ENCODE peak calls at places on chromosome 6, in four cellular contexts. One of them, this sample, is unnamed.

GRCh38 chr6:40251609-40252008 is 317.3 kb upstream of the MOCS1 start:
- DNase-seq in hepatocyte: no peak
- DNase-seq in GM23338: no peak
- DNase-seq in neural progenitor cell: no peak
- DNase-seq in this sample: peak

GRCh38 chr6:90477366-90477765 is 109.5 kb downstream of the MAP3K7 start:
- DNase-seq in hepatocyte: no peak
- DNase-seq in GM23338: no peak
- DNase-seq in neural progenitor cell: no peak
- DNase-seq in this sample: no peak

GRCh38 chr6:57303931-57304681 is 13.3 kb upstream of the PRIM2 start:
- DNase-seq in hepatocyte: no peak
- DNase-seq in GM23338: no peak
- DNase-seq in neural progenitor cell: no peak
- DNase-seq in this sample: no peak

GRCh38 chr6:35728663-35729348 is 8.0 kb upstream of the ARMC12 start:
- DNase-seq in hepatocyte: no peak
- DNase-seq in GM23338: peak
- DNase-seq in neural progenitor cell: no peak
- DNase-seq in this sample: peak

GRCh38 chr6:113686049-113686448 is 171.1 kb upstream of the MARCKS start:
- DNase-seq in hepatocyte: no peak
- DNase-seq in GM23338: no peak
- DNase-seq in neural progenitor cell: no peak
- DNase-seq in this sample: no peak

GRCh38 chr6:27608916-27609883 is 136.3 kb upstream of the ZNF184 start:
- DNase-seq in hepatocyte: peak
- DNase-seq in GM23338: peak
- DNase-seq in neural progenitor cell: peak
- DNase-seq in this sample: peak

GRCh38 chr6:168231393-168231957 is 88.1 kb downstream of the DACT2 start:
- DNase-seq in hepatocyte: no peak
- DNase-seq in GM23338: no peak
- DNase-seq in neural progenitor cell: no peak
- DNase-seq in this sample: no peak

GRCh38 chr6:71248306-71248705 is 40.3 kb upstream of the OGFRL1 start:
- DNase-seq in hepatocyte: peak
- DNase-seq in GM23338: peak
- DNase-seq in neural progenitor cell: no peak
- DNase-seq in this sample: peak

GRCh38 chr6:43120938-43121913 is 45.1 kb downstream of the PTK7 start:
- DNase-seq in hepatocyte: peak
- DNase-seq in GM23338: no peak
- DNase-seq in neural progenitor cell: peak
- DNase-seq in this sample: no peak

DNA sequence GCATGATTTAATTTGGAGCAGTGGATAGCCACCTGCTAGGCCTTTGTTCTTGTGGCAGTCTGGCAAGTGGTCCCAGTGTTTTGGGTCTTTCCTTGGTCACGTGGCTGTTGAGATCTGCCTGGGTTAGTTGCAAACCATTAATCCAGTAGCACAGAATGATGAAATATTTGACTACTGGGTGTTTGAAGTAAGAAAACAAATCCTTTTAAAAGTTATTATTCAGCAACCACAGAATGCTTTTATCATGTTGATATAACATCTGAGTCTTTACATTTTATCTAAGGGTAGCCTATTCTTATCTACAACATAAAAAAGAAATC is 172.9 kb downstream of the CDKAL1 start:
- DNase-seq in hepatocyte: no peak
- DNase-seq in GM23338: no peak
- DNase-seq in neural progenitor cell: no peak
- DNase-seq in this sample: no peak
- TF ChIP-seq EZH2phosphoT487 in hepatocyte: no peak
- TF ChIP-seq EZH2phosphoT487 in GM23338: no peak
- TF ChIP-seq EZH2phosphoT487 in neural progenitor cell: no peak
- TF ChIP-seq EZH2phosphoT487 in this sample: no peak

GRCh38 chr6:20533746-20534294 is 437 bp upstream of the CDKAL1 start:
- DNase-seq in hepatocyte: no peak
- DNase-seq in GM23338: peak
- DNase-seq in neural progenitor cell: no peak
- DNase-seq in this sample: no peak
- TF ChIP-seq EZH2phosphoT487 in hepatocyte: no peak
- TF ChIP-seq EZH2phosphoT487 in GM23338: no peak
- TF ChIP-seq EZH2phosphoT487 in neural progenitor cell: no peak
- TF ChIP-seq EZH2phosphoT487 in this sample: no peak

GRCh38 chr6:75818061-75818855 is 69.2 kb downstream of the MYO6 start:
- DNase-seq in hepatocyte: no peak
- DNase-seq in GM23338: no peak
- DNase-seq in neural progenitor cell: no peak
- DNase-seq in this sample: no peak
- TF ChIP-seq EZH2phosphoT487 in hepatocyte: no peak
- TF ChIP-seq EZH2phosphoT487 in GM23338: no peak
- TF ChIP-seq EZH2phosphoT487 in neural progenitor cell: no peak
- TF ChIP-seq EZH2phosphoT487 in this sample: no peak

DNA sequence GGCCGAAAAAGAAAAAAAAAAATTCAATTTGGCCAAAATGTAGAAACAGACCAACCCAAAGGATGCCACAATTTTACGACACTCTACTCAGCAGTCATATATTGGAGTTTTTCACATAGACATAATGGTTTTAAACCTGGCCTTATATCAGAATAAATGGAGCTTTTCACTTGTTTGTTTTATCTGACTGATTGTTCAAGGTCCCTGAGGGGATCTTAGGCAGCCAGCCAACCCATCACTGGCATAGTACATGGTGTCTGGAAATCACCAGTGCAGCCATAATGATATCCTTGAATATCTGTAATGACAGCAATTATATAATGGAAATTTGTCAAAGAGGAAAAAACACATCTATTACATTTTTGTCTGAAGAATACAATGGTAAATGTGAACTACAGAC is 96.9 kb downstream of the PRSS35 start:
- DNase-seq in hepatocyte: no peak
- DNase-seq in GM23338: no peak
- DNase-seq in neural progenitor cell: no peak
- DNase-seq in this sample: no peak
- TF ChIP-seq EZH2phosphoT487 in hepatocyte: no peak
- TF ChIP-seq EZH2phosphoT487 in GM23338: no peak
- TF ChIP-seq EZH2phosphoT487 in neural progenitor cell: no peak
- TF ChIP-seq EZH2phosphoT487 in this sample: no peak

GRCh38 chr6:119672725-119673124 is 323.2 kb upstream of the MAN1A1 start:
- DNase-seq in hepatocyte: no peak
- DNase-seq in GM23338: peak
- DNase-seq in neural progenitor cell: peak
- DNase-seq in this sample: no peak
- TF ChIP-seq EZH2phosphoT487 in hepatocyte: no peak
- TF ChIP-seq EZH2phosphoT487 in GM23338: no peak
- TF ChIP-seq EZH2phosphoT487 in neural progenitor cell: peak
- TF ChIP-seq EZH2phosphoT487 in this sample: no peak

This sample was measured in OCI-LY7.